ENCODE peak calls at places on chromosomes 1 and 21, in eight cellular contexts. S, G, F, O, L, N, J and H are unnamed samples. For H3K9me3, the result is how much of the 10 kb centered on the place peaks cover.

GRCh38 chr1:24391882-24392603 is 21.5 kb downstream of the STPG1 start:
- DNase-seq in N (peak), S (peak), F (peak), G (peak), J (peak), L (peak), O (peak), H (peak)

GRCh38 chr1:155471891-155472290 is 90.7 kb downstream of the ASH1L start:
- DNase-seq in S (no peak), O (no peak), J (no peak), G (no peak), L (no peak), F (no peak), N (no peak), H (no peak)

GRCh38 chr21:38351961-38352521 is 95.2 kb downstream of the KCNJ15 start:
- DNase-seq in N (no peak), O (no peak), F (peak), G (no peak), L (no peak), S (no peak), J (no peak), H (no peak)

GRCh38 chr1:206933333-206933945 is 11.7 kb upstream of the FCMR start:
- DNase-seq in J (peak), O (peak), L (peak), F (no peak), G (no peak), N (no peak), S (no peak), H (peak)

GRCh38 chr1:83791821-83792437 is 207.0 kb downstream of the TTLL7 start:
- DNase-seq in F (peak), L (no peak), S (no peak), G (no peak), J (no peak), O (no peak), N (no peak), H (no peak)

GRCh38 chr1:78005755-78006154 is 1.0 kb downstream of the DNAJB4 start:
- DNase-seq in J (no peak), S (no peak), L (peak), N (no peak), F (peak), G (peak), O (no peak), H (no peak)

GRCh38 chr1:183970516-183971300 is 66.8 kb downstream of the COLGALT2 start:
- DNase-seq in F (no peak), O (no peak), G (no peak), J (no peak), L (no peak), S (no peak), N (no peak), H (no peak)

GRCh38 chr1:73947009-73947408 is 251.0 kb downstream of the LRRIQ3 start:
- DNase-seq in J (no peak), O (no peak), S (no peak), G (no peak), N (no peak), L (no peak), F (no peak), H (no peak)

GRCh38 chr1:204286841-204287387 is 72.8 kb downstream of the PLEKHA6 start:
- DNase-seq in S (no peak), F (no peak), L (peak), J (peak), N (no peak), G (peak), O (no peak), H (peak)

GRCh38 chr21:44304846-44305245 is 5.0 kb downstream of the PFKL start:
- DNase-seq in O (peak), S (no peak), J (no peak), F (peak), L (peak), N (no peak), G (no peak), H (peak)

GRCh38 chr21:26136686-26137085 is 33.9 kb downstream of the APP start:
- DNase-seq in J (no peak), F (no peak), G (no peak), O (no peak), N (no peak), L (no peak), S (no peak), H (no peak)

GRCh38 chr21:41727784-41728763 is 38.8 kb downstream of the RIPK4 start:
- DNase-seq in O (no peak), G (no peak), S (no peak), N (no peak), J (no peak), F (no peak), L (no peak), H (no peak)

GRCh38 chr1:1168451-1169411 is 4.9 kb upstream of the TTLL10 start:
- DNase-seq in J (peak), G (no peak), S (peak), L (no peak), F (no peak), N (peak), O (peak), H (no peak)

GRCh38 chr1:9753121-9753531 is 70.6 kb downstream of the CLSTN1 start:
- DNase-seq in J (no peak), S (peak), N (no peak), F (peak), L (no peak), G (no peak), O (no peak), H (no peak)

GRCh38 chr21:25487046-25487594 is 120.2 kb downstream of the MRPL39 start:
- DNase-seq in O (no peak), J (no peak), N (no peak), F (no peak), S (no peak), L (no peak), G (no peak), H (no peak)

GRCh38 chr1:19878637-19878985 is 3.6 kb upstream of the OTUD3 start:
- DNase-seq in N (no peak), L (no peak), J (no peak), F (no peak), S (no peak), G (no peak), O (no peak), H (no peak)

GRCh38 chr1:168504064-168504837 is 39.5 kb downstream of the XCL2 start:
- DNase-seq in N (no peak), G (no peak), F (peak), S (peak), J (no peak), O (no peak), L (no peak), H (no peak)

GRCh38 chr1:227942021-227942715 is 5.6 kb downstream of the WNT9A start:
- DNase-seq in N (peak), O (peak), S (no peak), G (no peak), J (peak), F (no peak), L (no peak), H (no peak)

GRCh38 chr1:60959701-60960100 is 122.7 kb upstream of the NFIA start:
- DNase-seq in L (no peak), J (no peak), F (no peak), O (no peak), G (no peak), S (no peak), N (no peak), H (no peak)

GRCh38 chr1:229753764-229754553 is 127.9 kb downstream of the URB2 start:
- DNase-seq in J (no peak), O (no peak), N (peak), S (no peak), L (no peak), G (no peak), F (no peak), H (no peak)

GRCh38 chr1:156811171-156811570 is 5.5 kb downstream of the SH2D2A start:
- DNase-seq in F (no peak), G (no peak), O (no peak), J (no peak), N (no peak), S (no peak), L (no peak), H (no peak)

GRCh38 chr1:65630855-65631254 is 161.8 kb upstream of the PDE4B start:
- DNase-seq in O (no peak), F (peak), N (no peak), L (no peak), G (no peak), S (no peak), J (no peak), H (no peak)

GRCh38 chr1:201304126-201304525 is 20.8 kb downstream of the PKP1 start:
- DNase-seq in L (no peak), F (no peak), J (no peak), O (no peak), G (no peak), N (no peak), S (no peak), H (no peak)

GRCh38 chr21:37915516-37915915 is 741 bp downstream of the KCNJ6 start:
- DNase-seq in L (no peak), N (no peak), J (no peak), O (peak), S (no peak), F (no peak), G (no peak), H (no peak)

GRCh38 chr1:99465176-99465900 is 180.6 kb upstream of the PALMD start:
- DNase-seq in L (no peak), N (no peak), J (no peak), O (no peak), G (peak), S (no peak), F (peak), H (no peak)

GRCh38 chr1:10573446-10573845 is 98.7 kb downstream of the PEX14 start:
- DNase-seq in F (peak), G (no peak), L (no peak), J (no peak), S (no peak), N (no peak), O (no peak), H (no peak)

GRCh38 chr1:172761581-172762025 is 102.7 kb downstream of the FASLG start:
- DNase-seq in F (peak), L (no peak), O (no peak), J (no peak), S (no peak), G (peak), N (no peak), H (no peak)

GRCh38 chr1:201470581-201470980 is 1.6 kb upstream of the PHLDA3 start:
- DNase-seq in L (no peak), F (no peak), J (no peak), O (no peak), S (no peak), N (no peak), G (no peak), H (no peak)

GRCh38 chr21:36209626-36210171 is 53.1 kb downstream of the DOP1B start:
- DNase-seq in F (peak), J (peak), L (peak), S (no peak), N (no peak), O (peak), G (peak), H (peak)

GRCh38 chr21:38725196-38726157 is 80.3 kb upstream of the ETS2 start:
- DNase-seq in G (no peak), N (no peak), S (no peak), F (no peak), O (no peak), L (no peak), J (no peak), H (no peak)

GRCh38 chr1:225467193-225468020 is 39.6 kb upstream of the LBR start:
- DNase-seq in L (peak), J (peak), S (peak), F (no peak), N (peak), O (no peak), G (no peak), H (peak)

GRCh38 chr1:160206421-160207117 is 1.4 kb downstream of the PEA15 start:
- DNase-seq in O (peak), L (no peak), S (no peak), N (no peak), J (no peak), F (peak), G (peak), H (no peak)

GRCh38 chr1:36857761-36858160 is 176.6 kb downstream of the GRIK3 start:
- DNase-seq in N (no peak), J (no peak), S (no peak), L (no peak), O (no peak), G (no peak), F (no peak), H (no peak)

GRCh38 chr1:31981976-31982375 is 31.7 kb upstream of the KHDRBS1 start:
- DNase-seq in L (peak), F (no peak), N (no peak), S (no peak), J (peak), O (no peak), G (no peak), H (peak)

GRCh38 chr1:104706631-104707147 is 957.0 kb downstream of the AMY1C start:
- DNase-seq in N (no peak), F (no peak), L (no peak), G (no peak), J (no peak), O (no peak), S (no peak), H (no peak)

GRCh38 chr1:201463071-201463552 is 5.9 kb downstream of the PHLDA3 start:
- DNase-seq in J (no peak), O (peak), F (no peak), L (no peak), G (peak), N (no peak), S (peak), H (no peak)

GRCh38 chr1:154729031-154729442 is 121.1 kb upstream of the ADAR start:
- DNase-seq in F (peak), N (no peak), G (no peak), O (no peak), J (no peak), S (no peak), L (no peak), H (no peak)

GRCh38 chr1:211812584-211812983 is 18.0 kb downstream of the LPGAT1 start:
- DNase-seq in O (no peak), S (no peak), L (no peak), J (no peak), F (no peak), G (no peak), N (no peak), H (no peak)

GRCh38 chr21:14842641-14843040 is 222.2 kb downstream of the NRIP1 start:
- DNase-seq in F (no peak), J (no peak), S (no peak), G (no peak), L (no peak), N (no peak), O (no peak), H (no peak)

GRCh38 chr21:14843991-14844390 is 220.8 kb downstream of the NRIP1 start:
- DNase-seq in F (peak), O (no peak), G (no peak), L (no peak), S (no peak), J (no peak), N (no peak), H (no peak)

GRCh38 chr21:14838400-14838799 is 226.4 kb downstream of the NRIP1 start:
- DNase-seq in N (no peak), F (peak), S (no peak), G (no peak), O (no peak), J (no peak), L (no peak), H (no peak)

GRCh38 chr21:14846619-14847018 is 218.2 kb downstream of the NRIP1 start:
- DNase-seq in N (no peak), S (no peak), L (no peak), F (no peak), G (no peak), J (no peak), O (no peak), H (no peak)

DNA sequence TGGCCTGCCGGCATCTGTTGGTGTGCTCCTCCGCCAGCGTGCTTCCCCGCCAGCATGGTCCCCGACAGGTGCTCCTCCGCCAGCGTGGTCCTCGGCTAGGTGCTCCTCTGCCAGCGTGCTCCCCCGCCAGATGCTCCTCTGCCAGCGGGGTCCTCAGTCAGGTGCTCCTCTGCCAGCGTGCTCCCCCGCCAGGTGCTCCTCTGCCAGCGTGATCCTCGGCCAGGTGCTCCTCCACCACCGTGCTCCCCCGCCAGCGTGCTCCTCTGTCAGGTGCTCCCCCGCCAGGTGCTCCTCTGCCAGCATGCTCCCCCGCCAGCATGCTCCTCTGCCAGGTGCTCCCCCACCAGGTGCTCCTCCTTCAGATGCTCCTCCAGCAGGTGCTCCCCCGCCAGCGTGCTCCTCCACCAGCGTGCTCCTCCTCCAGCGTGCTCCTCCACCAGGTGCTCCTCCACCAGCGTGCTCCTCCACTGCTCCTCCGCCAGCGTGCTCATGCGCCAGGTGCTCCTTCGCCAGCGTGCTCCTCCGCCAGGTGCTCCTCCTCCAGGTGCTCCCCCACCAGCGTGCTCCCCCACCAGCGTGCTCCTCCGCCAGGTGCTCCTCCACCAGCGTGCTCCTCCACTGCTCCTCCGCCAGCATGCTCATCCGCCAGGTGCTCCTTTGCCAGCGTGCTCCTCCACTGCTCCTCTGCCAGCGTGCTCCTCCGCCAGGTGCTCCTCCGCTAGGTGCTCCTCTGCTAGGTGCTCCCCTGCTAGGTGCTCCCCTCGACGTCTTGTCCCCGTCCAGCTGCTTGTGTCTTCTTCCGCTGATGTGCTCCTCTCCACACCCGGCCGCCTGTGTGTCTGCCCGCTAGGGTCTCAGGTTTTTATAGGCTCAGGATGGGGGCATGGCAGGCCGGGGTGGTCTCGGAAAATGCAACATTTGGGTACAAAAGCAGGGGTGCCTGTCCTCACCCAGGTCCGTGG is 223.0 kb downstream of the NRIP1 start:
- DNase-seq in J (no peak), N (no peak), F (no peak), G (no peak), L (no peak), S (no peak), O (no peak), H (no peak)
- H3K9me3 ChIP-seq in J (under half), N (under half), F (under half), G (under half), L (under half), S (under half), O (under half), H (under half)

GRCh38 chr1:247096958-247097357 is 7.2 kb downstream of the ZNF669 start:
- DNase-seq in F (no peak), L (no peak), J (no peak), O (no peak), S (no peak), G (no peak), N (no peak), H (no peak)

GRCh38 chr1:247100676-247101279 is 3.4 kb downstream of the ZNF669 start:
- DNase-seq in S (no peak), L (no peak), G (no peak), O (no peak), F (no peak), J (no peak), N (no peak), H (no peak)

GRCh38 chr1:247096544-247096943 is 7.6 kb downstream of the ZNF669 start:
- DNase-seq in J (no peak), L (no peak), N (no peak), G (no peak), O (no peak), F (no peak), S (no peak), H (no peak)

GRCh38 chr1:247090455-247090854 is 11.8 kb upstream of the ZNF670 start:
- DNase-seq in S (no peak), L (no peak), J (no peak), G (no peak), O (no peak), F (no peak), N (no peak), H (no peak)

GRCh38 chr1:247096112-247096511 is 8.0 kb downstream of the ZNF669 start:
- DNase-seq in O (no peak), F (no peak), J (no peak), L (no peak), S (no peak), G (no peak), N (no peak), H (no peak)
- H3K9me3 ChIP-seq in O (under half), F (under half), J (under half), L (under half), S (under half), G (under half), N (under half), H (under half)

GRCh38 chr1:3018576-3018975 is 2.7 kb upstream of the ACTRT2 start:
- DNase-seq in N (no peak), J (no peak), L (no peak), O (no peak), S (no peak), F (no peak), G (no peak), H (no peak)

GRCh38 chr1:3018051-3018471 is 3.2 kb upstream of the ACTRT2 start:
- DNase-seq in S (no peak), L (no peak), N (no peak), F (no peak), O (no peak), J (no peak), G (no peak), H (no peak)

GRCh38 chr1:3020263-3020909 is 881 bp upstream of the ACTRT2 start:
- DNase-seq in F (no peak), L (no peak), S (no peak), G (no peak), N (no peak), J (no peak), O (no peak), H (no peak)

GRCh38 chr1:3019007-3019515 is 2.2 kb upstream of the ACTRT2 start:
- DNase-seq in L (no peak), J (no peak), F (no peak), G (no peak), S (no peak), N (no peak), O (no peak), H (no peak)

GRCh38 chr1:3019516-3020051 is 1.7 kb upstream of the ACTRT2 start:
- DNase-seq in L (no peak), O (no peak), G (no peak), N (no peak), J (no peak), S (no peak), F (no peak), H (no peak)
- H3K9me3 ChIP-seq in L (under half), O (under half), G (under half), N (under half), J (under half), S (under half), F (half or more), H (under half)

GRCh38 chr1:114359791-114360190 is 151.2 kb downstream of the TRIM33 start:
- DNase-seq in S (no peak), L (no peak), N (no peak), F (no peak), G (no peak), O (no peak), J (no peak), H (no peak)
- H3K9me3 ChIP-seq in S (under half), L (under half), N (under half), F (under half), G (under half), O (under half), J (under half), H (under half)

DNA sequence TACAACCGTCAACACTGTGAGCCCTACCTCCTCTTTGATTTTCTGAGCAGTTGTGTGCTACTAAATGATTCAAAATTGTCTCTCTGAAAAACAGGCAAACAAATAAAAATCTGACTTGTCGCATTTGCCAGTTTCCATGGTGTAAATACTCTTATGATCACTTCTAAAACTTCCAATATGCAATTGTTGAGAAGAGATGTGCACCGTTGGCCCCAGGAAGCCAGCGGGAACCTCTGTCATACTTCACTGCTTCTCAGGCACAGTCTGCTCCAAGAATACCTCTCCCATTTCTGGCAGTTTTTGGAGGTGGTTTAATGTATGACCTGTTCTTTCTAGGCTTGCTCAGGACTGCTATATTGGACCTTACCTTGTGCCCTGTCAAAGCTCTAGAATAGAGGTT is 196.0 kb upstream of the NCAM2 start:
- DNase-seq in F (no peak), L (no peak), N (no peak), J (no peak), G (no peak), S (no peak), O (no peak), H (no peak)
- H3K9me3 ChIP-seq in F (under half), L (under half), N (under half), J (under half), G (under half), S (under half), O (under half), H (under half)

DNA sequence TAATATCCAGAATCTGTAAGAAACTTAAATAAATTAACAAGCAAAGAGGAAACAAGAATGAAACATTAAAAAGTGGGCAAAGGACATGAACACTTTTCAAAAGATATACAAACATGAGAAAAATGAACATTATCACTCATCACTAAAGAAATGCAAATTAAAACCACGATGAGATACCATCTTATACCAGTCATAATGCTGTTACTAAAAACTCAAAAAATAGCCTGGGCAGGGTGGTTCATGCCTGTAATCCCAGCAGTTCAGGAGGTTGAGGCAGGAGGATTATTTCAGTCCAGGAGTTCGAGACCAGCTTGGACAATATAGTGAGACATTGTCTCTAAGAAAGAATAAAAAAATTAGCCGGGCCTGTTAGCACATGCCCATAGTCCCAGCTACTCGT is 6.1 kb downstream of the ZNF124 start:
- DNase-seq in O (no peak), G (no peak), S (no peak), N (no peak), L (no peak), J (no peak), F (no peak), H (no peak)
- H3K9me3 ChIP-seq in O (under half), G (under half), S (half or more), N (under half), L (under half), J (under half), F (under half), H (under half)